ENCODE peak calls at places on chromosomes 16 and 17, in nine cellular contexts. Q is spleen, E is memory B cell, H is cardiac fibroblast, F is thoracic aorta, K is fibroblast of lung, X is amygdala, T is EL, G is body of pancreas. Y is an unnamed sample.

GRCh38 chr16:1772908-1773702 is at the start of gene MRPS34:
- DNase-seq in H (peak), T (peak), K (peak), X (peak), E (peak), Q (peak), G (peak), F (no peak), Y (peak)

GRCh38 chr17:65230040-65230439 is 92.9 kb downstream of the RGS9 start:
- DNase-seq in T (no peak), G (no peak), K (no peak), H (no peak), E (no peak), Q (no peak), F (no peak), X (no peak), Y (no peak)

GRCh38 chr17:51298508-51299371 is 38.4 kb downstream of the UTP18 start:
- DNase-seq in F (no peak), H (peak), G (no peak), X (no peak), T (peak), Q (no peak), K (peak), E (no peak), Y (peak)

GRCh38 chr17:49312722-49313121 is 49.3 kb downstream of the ZNF652 start:
- DNase-seq in T (no peak), X (no peak), G (no peak), E (no peak), H (peak), F (no peak), Q (no peak), K (no peak), Y (no peak)

GRCh38 chr17:76869209-76869877 is 1.1 kb downstream of the MGAT5B start:
- DNase-seq in H (no peak), F (no peak), X (no peak), T (no peak), K (no peak), Q (no peak), G (no peak), E (no peak), Y (no peak)

GRCh38 chr16:83040174-83040573 is 413.4 kb downstream of the CDH13 start:
- DNase-seq in H (no peak), G (no peak), T (peak), E (no peak), X (no peak), F (no peak), K (peak), Q (no peak), Y (no peak)

GRCh38 chr16:10571354-10571753 is 9.0 kb downstream of the EMP2 start:
- DNase-seq in E (no peak), H (no peak), T (no peak), G (no peak), Q (no peak), X (no peak), F (no peak), K (no peak), Y (no peak)

GRCh38 chr16:87344931-87345631 is 27.9 kb upstream of the C16orf95 start:
- DNase-seq in Q (no peak), F (no peak), T (no peak), E (no peak), K (peak), H (peak), G (no peak), X (no peak), Y (no peak)

GRCh38 chr17:28097901-28098300 is 55.4 kb downstream of the NLK start:
- DNase-seq in Q (no peak), H (no peak), F (no peak), X (no peak), G (no peak), T (no peak), E (no peak), K (no peak), Y (no peak)

GRCh38 chr16:78444-79145 is 570 bp downstream of the MPG start:
- DNase-seq in T (peak), X (peak), E (no peak), H (peak), K (peak), F (no peak), G (peak), Q (peak), Y (no peak)

GRCh38 chr17:38587193-38587592 is 18.6 kb downstream of the SRCIN1 start:
- DNase-seq in E (no peak), F (no peak), G (no peak), X (no peak), K (no peak), T (no peak), H (no peak), Q (no peak), Y (no peak)

GRCh38 chr16:83973077-83973476 is 5.0 kb downstream of the NECAB2 start:
- DNase-seq in Q (no peak), T (no peak), X (no peak), G (no peak), H (no peak), E (no peak), K (no peak), F (no peak), Y (no peak)

GRCh38 chr17:19021622-19022083 is 17.1 kb upstream of the FAM83G start:
- DNase-seq in G (no peak), X (no peak), K (no peak), T (no peak), E (no peak), H (no peak), F (no peak), Q (peak), Y (no peak)

GRCh38 chr16:59993101-59993500 is 1259.0 kb upstream of the GOT2 start:
- DNase-seq in T (no peak), H (no peak), G (no peak), K (no peak), Q (no peak), X (no peak), E (no peak), F (no peak), Y (no peak)

GRCh38 chr16:54285414-54286066 is 1.0 kb downstream of the IRX3 start:
- DNase-seq in E (no peak), T (peak), F (no peak), Q (no peak), H (peak), G (no peak), X (no peak), K (peak), Y (peak)

GRCh38 chr17:45886852-45887251 is 7.5 kb upstream of the MAPT start:
- DNase-seq in E (no peak), X (no peak), K (no peak), H (no peak), G (no peak), Q (no peak), T (no peak), F (no peak), Y (no peak)

GRCh38 chr16:81238296-81239011 is at the start of gene BCO1:
- DNase-seq in Q (peak), H (peak), K (peak), F (no peak), X (no peak), G (peak), T (peak), E (no peak), Y (peak)

GRCh38 chr16:1991135-1991551 is 1.4 kb downstream of the SYNGR3 start:
- DNase-seq in E (peak), Q (peak), K (no peak), T (no peak), X (no peak), G (no peak), H (no peak), F (no peak), Y (no peak)

GRCh38 chr17:17703608-17703919 is 22.3 kb downstream of the RAI1 start:
- DNase-seq in X (no peak), F (no peak), H (no peak), Q (no peak), E (no peak), K (no peak), G (no peak), T (no peak), Y (no peak)

GRCh38 chr16:2213817-2214720 is 571 bp downstream of the PGP start:
- DNase-seq in X (no peak), T (peak), G (no peak), K (no peak), E (no peak), F (no peak), H (no peak), Q (peak), Y (no peak)

GRCh38 chr17:72466199-72466598 is 345.4 kb downstream of the SOX9 start:
- DNase-seq in E (no peak), T (peak), X (no peak), G (no peak), Q (no peak), K (peak), H (peak), F (no peak), Y (no peak)

GRCh38 chr16:2147378-2147777 is 1.0 kb upstream of the RAB26 start:
- DNase-seq in G (no peak), H (no peak), K (no peak), E (no peak), X (no peak), T (no peak), F (no peak), Q (peak), Y (no peak)

GRCh38 chr16:57614546-57615343 is 13.7 kb upstream of the ADGRG1 start:
- DNase-seq in X (no peak), T (no peak), G (peak), K (no peak), H (no peak), Q (peak), E (no peak), F (no peak), Y (no peak)

GRCh38 chr16:59591480-59591879 is 857.4 kb upstream of the GOT2 start:
- DNase-seq in T (peak), F (no peak), K (peak), H (no peak), E (no peak), X (no peak), G (no peak), Q (no peak), Y (no peak)

GRCh38 chr17:73261952-73262675 is 434 bp upstream of the CPSF4L start:
- DNase-seq in X (peak), E (no peak), H (no peak), F (no peak), Q (peak), G (peak), T (no peak), K (peak), Y (peak)

GRCh38 chr16:54647731-54648221 is 282.9 kb upstream of the IRX5 start:
- DNase-seq in Q (no peak), G (no peak), H (peak), X (no peak), F (no peak), K (peak), E (no peak), T (no peak), Y (peak)

GRCh38 chr16:29982560-29983419 is 9.1 kb downstream of the TAOK2 start:
- DNase-seq in G (no peak), H (no peak), F (no peak), E (no peak), Q (no peak), K (no peak), X (no peak), T (no peak), Y (no peak)

GRCh38 chr16:57863434-57864160 is 61.3 kb upstream of the KIFC3 start:
- DNase-seq in X (peak), T (peak), F (peak), K (peak), G (peak), Q (no peak), E (no peak), H (peak), Y (peak)

GRCh38 chr17:67386965-67387551 is 10.0 kb downstream of the PITPNC1 start:
- DNase-seq in E (no peak), X (peak), G (peak), T (peak), F (no peak), K (peak), H (peak), Q (peak), Y (peak)

GRCh38 chr16:4032768-4033167 is 83.5 kb downstream of the ADCY9 start:
- DNase-seq in E (peak), X (no peak), F (peak), T (no peak), G (peak), K (peak), Q (peak), H (no peak), Y (no peak)

GRCh38 chr17:31479009-31479408 is 87.5 kb downstream of the RAB11FIP4 start:
- DNase-seq in F (no peak), G (no peak), Q (no peak), H (no peak), X (no peak), K (no peak), T (no peak), E (no peak), Y (no peak)

GRCh38 chr16:81693467-81694303 is 85.4 kb upstream of the PLCG2 start:
- DNase-seq in H (no peak), E (no peak), Q (no peak), K (peak), T (peak), G (no peak), X (peak), F (no peak), Y (no peak)

GRCh38 chr17:40038882-40039513 is 15.2 kb downstream of the MED24 start:
- DNase-seq in T (peak), F (peak), G (peak), E (no peak), H (peak), K (peak), X (no peak), Q (peak), Y (peak)

GRCh38 chr16:35141303-35141702 is 1681.9 kb downstream of the TP53TG3F start:
- DNase-seq in G (no peak), Q (no peak), F (no peak), K (no peak), T (no peak), X (no peak), H (no peak), E (no peak), Y (no peak)

GRCh38 chr17:44400226-44400847 is 10.9 kb upstream of the ITGA2B start:
- DNase-seq in F (no peak), H (peak), G (no peak), X (no peak), Q (no peak), K (peak), E (no peak), T (peak), Y (no peak)

GRCh38 chr16:72983728-72984350 is 64.1 kb downstream of the ZFHX3 start:
- DNase-seq in K (no peak), H (no peak), G (no peak), T (no peak), X (no peak), F (no peak), E (no peak), Q (no peak), Y (no peak)

GRCh38 chr17:61333151-61333550 is 66.5 kb upstream of the TBX2 start:
- DNase-seq in H (no peak), K (no peak), E (no peak), T (no peak), X (peak), Q (no peak), G (no peak), F (no peak), Y (no peak)

GRCh38 chr17:73394523-73395450 is 83.0 kb upstream of the CDC42EP4 start:
- DNase-seq in Q (peak), T (no peak), X (no peak), K (no peak), E (no peak), G (no peak), F (no peak), H (no peak), Y (no peak)

GRCh38 chr16:19846421-19846820 is 38.2 kb downstream of the GPRC5B start:
- DNase-seq in T (no peak), X (no peak), G (no peak), F (no peak), E (no peak), Q (no peak), H (no peak), K (no peak), Y (no peak)

GRCh38 chr17:79304907-79305306 is 230.3 kb downstream of the ENGASE start:
- DNase-seq in K (no peak), X (no peak), T (no peak), E (no peak), H (no peak), F (no peak), G (no peak), Q (no peak), Y (no peak)